ENCODE peak calls at places on chromosomes 12 and 14, in eight cellular contexts. B is H9, W is kidney, M is HepG2, S is HCT116, Z is astrocyte, P is IMR-90, N is K562. U is an unnamed sample.

GRCh38 chr12:132476038-132476414 is 13.9 kb upstream of the FBRSL1 start:
- DNase-seq in S (no peak), W (no peak), P (no peak), B (no peak), N (no peak), M (no peak), Z (no peak), U (no peak)

GRCh38 chr12:126784328-126784921 is 1482.5 kb upstream of the TMEM132C start:
- DNase-seq in S (peak), M (peak), W (no peak), Z (peak), N (peak), B (peak), P (no peak), U (peak)

GRCh38 chr14:20679907-20680306 is 4.5 kb upstream of the RNASE4 start:
- DNase-seq in B (no peak), M (peak), S (no peak), N (peak), Z (no peak), W (no peak), P (peak), U (peak)

GRCh38 chr12:101945361-101946232 is 68.2 kb downstream of the DRAM1 start:
- DNase-seq in M (peak), P (peak), W (no peak), B (no peak), S (no peak), Z (no peak), N (no peak), U (no peak)

GRCh38 chr12:110505332-110505731 is 3.2 kb downstream of the RAD9B start:
- DNase-seq in B (no peak), W (no peak), S (no peak), Z (no peak), M (no peak), N (no peak), P (no peak), U (no peak)

GRCh38 chr12:68263366-68263765 is 10.0 kb upstream of the IL22 start:
- DNase-seq in B (no peak), N (no peak), P (peak), S (no peak), Z (peak), W (no peak), M (no peak), U (no peak)

GRCh38 chr12:7460375-7461259 is 16.7 kb upstream of the CD163L1 start:
- DNase-seq in P (peak), W (no peak), M (peak), B (peak), Z (no peak), N (peak), S (peak), U (peak)

GRCh38 chr14:85572845-85573244 is 42.9 kb downstream of the FLRT2 start:
- DNase-seq in S (no peak), P (peak), W (no peak), Z (peak), B (no peak), M (no peak), N (no peak), U (no peak)

GRCh38 chr14:95504135-95505029 is 12.1 kb downstream of the SYNE3 start:
- DNase-seq in P (peak), Z (peak), B (no peak), S (no peak), N (no peak), M (no peak), W (no peak), U (no peak)

GRCh38 chr12:13546231-13546630 is 349.7 kb downstream of the EMP1 start:
- DNase-seq in Z (no peak), M (no peak), W (no peak), B (no peak), S (no peak), P (no peak), N (no peak), U (no peak)

GRCh38 chr12:12925383-12925782 is 26.6 kb downstream of the GPRC5D start:
- DNase-seq in Z (no peak), S (no peak), W (no peak), B (no peak), N (no peak), M (no peak), P (no peak), U (no peak)

GRCh38 chr12:124646385-124647230 is 79.2 kb upstream of the NCOR2 start:
- DNase-seq in B (no peak), S (no peak), P (no peak), Z (no peak), M (no peak), W (no peak), N (no peak), U (no peak)

GRCh38 chr12:41058266-41058665 is 129.9 kb upstream of the PDZRN4 start:
- DNase-seq in N (no peak), M (no peak), Z (peak), B (no peak), S (no peak), P (peak), W (no peak), U (no peak)

GRCh38 chr14:22542360-22542759 is 46.7 kb downstream of the DAD1 start:
- DNase-seq in Z (no peak), B (no peak), P (no peak), N (no peak), W (no peak), S (no peak), M (no peak), U (no peak)

GRCh38 chr14:101130861-101131260 is 227.3 kb upstream of the RTL1 start:
- DNase-seq in M (no peak), N (no peak), Z (no peak), S (no peak), W (peak), B (no peak), P (no peak), U (peak)

GRCh38 chr12:53965251-53966069 is 7.5 kb upstream of the HOXC11 start:
- DNase-seq in P (no peak), Z (no peak), B (peak), N (no peak), S (no peak), M (no peak), W (no peak), U (peak)

GRCh38 chr14:58048219-58048618 is 103.8 kb downstream of the ARMH4 start:
- DNase-seq in B (no peak), N (no peak), Z (no peak), P (no peak), M (no peak), S (no peak), W (no peak), U (no peak)

GRCh38 chr12:92270501-92270900 is 124.9 kb upstream of the BTG1 start:
- DNase-seq in Z (no peak), P (no peak), W (no peak), M (no peak), S (no peak), B (no peak), N (no peak), U (no peak)

GRCh38 chr12:124636138-124636968 is 68.9 kb upstream of the NCOR2 start:
- DNase-seq in N (peak), S (peak), W (no peak), P (peak), B (no peak), Z (peak), M (no peak), U (peak)

GRCh38 chr14:63362305-63362914 is 43.7 kb upstream of the GPHB5 start:
- DNase-seq in P (no peak), Z (no peak), N (no peak), B (no peak), W (no peak), M (no peak), S (no peak), U (peak)

GRCh38 chr12:130826151-130826801 is 12.8 kb downstream of the STX2 start:
- DNase-seq in P (peak), S (no peak), M (peak), W (peak), N (peak), Z (peak), B (peak), U (peak)

GRCh38 chr14:89720741-89721315 is 233.7 kb downstream of the EFCAB11 start:
- DNase-seq in Z (no peak), B (peak), W (no peak), P (no peak), N (no peak), M (no peak), S (no peak), U (peak)

GRCh38 chr14:102930753-102931579 is 8.5 kb downstream of the AMN start:
- DNase-seq in M (no peak), B (peak), P (peak), W (peak), N (no peak), Z (peak), S (peak), U (peak)

GRCh38 chr12:110100315-110100970 is 23.7 kb upstream of the IFT81 start:
- DNase-seq in N (peak), W (no peak), M (peak), S (peak), P (peak), Z (peak), B (peak), U (peak)

GRCh38 chr12:79262938-79263337 is 398.4 kb downstream of the SYT1 start:
- DNase-seq in N (no peak), W (no peak), P (peak), B (no peak), Z (peak), S (no peak), M (no peak), U (no peak)

GRCh38 chr14:22566845-22567244 is 22.2 kb downstream of the DAD1 start:
- DNase-seq in M (no peak), Z (no peak), N (no peak), P (no peak), S (no peak), B (no peak), W (no peak), U (no peak)

GRCh38 chr12:47038270-47038748 is 41.1 kb upstream of the PCED1B start:
- DNase-seq in Z (peak), M (no peak), P (peak), S (no peak), B (no peak), N (no peak), W (no peak), U (no peak)

GRCh38 chr14:73851567-73852382 is at the start of gene PTGR2:
- DNase-seq in S (peak), N (peak), Z (peak), P (peak), B (peak), M (peak), W (peak), U (peak)

GRCh38 chr14:73846944-73847343 is 4.7 kb upstream of the PTGR2 start:
- DNase-seq in M (no peak), P (no peak), W (no peak), B (no peak), N (no peak), Z (no peak), S (no peak), U (no peak)

GRCh38 chr14:73850940-73851339 is 691 bp upstream of the PTGR2 start:
- DNase-seq in M (peak), N (no peak), S (no peak), W (no peak), P (no peak), B (no peak), Z (no peak), U (no peak)
- H3K9ac ChIP-seq in M (peak), N (peak), S (peak), W (peak), P (peak), B (peak), Z (peak), U (peak)

DNA sequence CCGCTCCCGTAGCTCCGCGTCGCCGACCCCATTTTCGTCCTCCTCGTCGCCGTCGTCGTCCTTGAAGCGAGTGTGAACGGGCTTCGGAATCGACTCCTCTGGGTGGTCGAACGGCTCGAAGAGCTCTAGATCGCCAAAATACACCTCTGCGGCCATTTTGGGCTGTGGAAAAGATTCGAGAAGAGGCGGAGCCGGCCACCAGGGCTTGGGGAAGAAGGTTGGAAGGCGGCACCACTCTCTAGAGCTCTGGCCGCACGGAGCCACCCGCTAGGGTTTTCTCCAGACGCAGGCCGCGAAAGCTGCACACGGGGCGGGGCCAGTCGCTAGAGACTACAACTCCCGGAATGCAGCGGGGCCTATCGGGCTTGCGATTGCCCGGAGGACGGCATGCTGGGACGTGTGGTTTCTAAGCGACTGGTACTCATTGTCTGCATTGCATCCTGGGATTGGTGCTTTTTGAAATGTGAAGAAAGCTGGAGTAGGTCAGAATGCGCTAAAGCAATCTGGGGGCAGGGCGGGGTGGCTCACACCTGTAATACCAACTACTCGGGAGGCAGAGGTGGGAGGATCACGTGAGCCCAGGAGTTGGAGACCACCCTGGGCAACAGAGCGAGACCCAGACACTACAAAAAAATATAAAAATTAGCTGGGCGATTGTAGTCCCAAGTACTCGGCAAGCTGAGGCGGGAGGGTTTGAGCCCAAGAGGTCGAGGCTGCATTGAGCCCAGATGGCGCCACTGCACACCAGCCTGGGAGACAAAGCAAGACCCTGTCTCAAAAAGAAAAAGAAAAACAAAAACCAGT is at the start of gene ZCCHC8:
- DNase-seq in B (peak), Z (peak), M (peak), S (peak), W (peak), P (peak), N (peak), U (peak)
- TF ChIP-seq CTCF in B (peak), Z (no peak), M (peak), S (no peak), W (peak), P (no peak), N (peak), U (no peak)

GRCh38 chr12:120132863-120133385 is 16.4 kb upstream of the RAB35 start:
- DNase-seq in P (no peak), W (peak), B (no peak), M (no peak), Z (no peak), S (no peak), N (no peak), U (no peak)
- H3K9ac ChIP-seq in P (no peak), W (no peak), B (no peak), M (no peak), Z (no peak), S (no peak), N (no peak), U (no peak)

DNA sequence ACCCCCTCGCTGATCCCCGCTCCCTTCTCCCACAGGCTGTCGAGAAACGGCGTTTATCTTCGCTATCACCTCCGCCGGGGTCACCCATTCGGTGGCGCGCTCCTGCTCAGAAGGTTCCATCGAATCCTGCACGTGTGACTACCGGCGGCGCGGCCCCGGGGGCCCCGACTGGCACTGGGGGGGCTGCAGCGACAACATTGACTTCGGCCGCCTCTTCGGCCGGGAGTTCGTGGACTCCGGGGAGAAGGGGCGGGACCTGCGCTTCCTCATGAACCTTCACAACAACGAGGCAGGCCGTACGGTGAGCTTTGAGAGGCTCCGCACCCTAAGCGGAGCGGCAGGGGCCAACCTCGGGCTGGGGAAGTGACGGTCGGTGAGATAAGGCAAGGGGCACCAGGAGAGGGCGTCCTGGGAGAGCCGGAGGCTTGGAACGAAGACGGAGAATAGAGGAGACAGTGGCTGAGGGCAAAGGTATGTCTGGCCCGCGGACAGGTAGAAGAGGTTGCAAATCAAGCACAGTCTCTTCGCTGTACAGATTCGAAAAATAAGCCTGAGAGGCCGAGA is 2.3 kb downstream of the WNT1 start:
- DNase-seq in M (no peak), S (no peak), B (peak), Z (no peak), N (peak), W (no peak), P (no peak), U (peak)
- TF ChIP-seq CTCF in M (peak), S (no peak), B (peak), Z (no peak), N (peak), W (no peak), P (no peak), U (peak)

U was measured in endodermal cell.